ENCODE peak calls at places on chromosomes 12 and 14, in five cellular contexts. K is IMR-90, D is substantia nigra, Q is AG04450, U is body of pancreas. B is an unnamed sample.

GRCh38 chr14:94675036-94675435 is 62.8 kb downstream of the SERPINA3 start:
- DNase-seq in K (no peak), U (no peak), Q (no peak), D (no peak), B (no peak)

GRCh38 chr12:95173392-95174251 is 43.6 kb downstream of the FGD6 start:
- DNase-seq in U (peak), D (no peak), Q (peak), K (peak), B (peak)

GRCh38 chr12:64004639-64005038 is 160.1 kb downstream of the SRGAP1 start:
- DNase-seq in U (no peak), K (peak), Q (no peak), D (no peak), B (no peak)

GRCh38 chr12:113322353-113322752 is 12.6 kb downstream of the SLC8B1 start:
- DNase-seq in U (no peak), D (no peak), Q (peak), K (peak), B (no peak)

GRCh38 chr12:109827566-109828550 is 5.3 kb downstream of the TRPV4 start:
- DNase-seq in U (peak), K (no peak), D (peak), Q (no peak), B (no peak)

GRCh38 chr12:18224745-18225144 is 36.6 kb upstream of the PIK3C2G start:
- DNase-seq in D (no peak), Q (no peak), U (no peak), K (peak), B (peak)

GRCh38 chr12:127803545-127803944 is 463.4 kb upstream of the TMEM132C start:
- DNase-seq in D (no peak), Q (no peak), U (no peak), K (no peak), B (no peak)

GRCh38 chr12:100718212-100718611 is 76.4 kb upstream of the ANO4 start:
- DNase-seq in K (no peak), D (no peak), Q (no peak), U (no peak), B (no peak)

GRCh38 chr12:103495783-103496456 is at the start of gene C12orf42:
- DNase-seq in U (no peak), D (peak), K (no peak), Q (no peak), B (peak)

GRCh38 chr14:105941226-105942166 is 415.1 kb downstream of the TMEM121 start:
- DNase-seq in K (no peak), Q (no peak), U (no peak), D (no peak), B (no peak)

GRCh38 chr14:75960219-75960618 is 21.6 kb downstream of the TGFB3 start:
- DNase-seq in K (no peak), D (no peak), Q (no peak), U (no peak), B (no peak)

GRCh38 chr12:132661972-132662371 is 25.2 kb downstream of the POLE start:
- DNase-seq in K (no peak), Q (no peak), U (no peak), D (no peak), B (no peak)

GRCh38 chr14:47507866-47508265 is 167.5 kb downstream of the MDGA2 start:
- DNase-seq in D (no peak), U (no peak), Q (no peak), K (no peak), B (no peak)

GRCh38 chr12:55973598-55974307 is at the start of gene RAB5B:
- DNase-seq in U (peak), K (peak), D (peak), Q (peak), B (peak)

GRCh38 chr12:38279756-38280155 is 36.8 kb upstream of the ALG10B start:
- DNase-seq in U (no peak), K (no peak), D (no peak), Q (no peak), B (no peak)

GRCh38 chr12:131673519-131674265 is 37.2 kb upstream of the SFSWAP start:
- DNase-seq in U (no peak), D (no peak), K (peak), Q (no peak), B (no peak)

GRCh38 chr12:120684523-120684932 is 2.4 kb upstream of the MLEC start:
- DNase-seq in D (no peak), K (peak), Q (no peak), U (peak), B (no peak)

GRCh38 chr14:101623077-101623372 is 61.7 kb downstream of the DIO3 start:
- DNase-seq in K (no peak), D (no peak), U (no peak), Q (no peak), B (no peak)

GRCh38 chr12:55974308-55974724 is 438 bp downstream of the RAB5B start:
- DNase-seq in K (peak), U (peak), Q (no peak), D (no peak), B (peak)

GRCh38 chr14:56482306-56482705 is 97.3 kb upstream of the TMEM260 start:
- DNase-seq in K (peak), D (no peak), U (no peak), Q (no peak), B (peak)

GRCh38 chr12:67241482-67241881 is 27.7 kb upstream of the CAND1 start:
- DNase-seq in K (peak), D (no peak), Q (no peak), U (no peak), B (no peak)

GRCh38 chr12:105428793-105429192 is 98.3 kb downstream of the C12orf75 start:
- DNase-seq in Q (no peak), D (no peak), K (no peak), U (no peak), B (no peak)

GRCh38 chr12:81123611-81124010 is 45.7 kb downstream of the ACSS3 start:
- DNase-seq in D (no peak), Q (no peak), K (no peak), U (no peak), B (no peak)

GRCh38 chr12:6575648-6576047 is 7.6 kb upstream of the NOP2 start:
- DNase-seq in U (no peak), K (no peak), D (no peak), Q (no peak), B (no peak)

GRCh38 chr14:32998433-32998832 is 59.8 kb downstream of the NPAS3 start:
- DNase-seq in Q (no peak), U (peak), K (peak), D (no peak), B (peak)

GRCh38 chr12:79689041-79689476 is 1.7 kb downstream of the PAWR start:
- DNase-seq in Q (no peak), U (no peak), K (no peak), D (no peak), B (no peak)

GRCh38 chr14:70692210-70692609 is 50.5 kb downstream of the TTC9 start:
- DNase-seq in K (no peak), U (peak), D (peak), Q (no peak), B (no peak)

GRCh38 chr12:93954160-93955112 is 193.9 kb upstream of the PLXNC1 start:
- DNase-seq in K (peak), D (no peak), Q (no peak), U (peak), B (no peak)

GRCh38 chr14:94378527-94379290 is 9.7 kb downstream of the SERPINA1 start:
- DNase-seq in K (no peak), Q (no peak), D (no peak), U (no peak), B (no peak)

GRCh38 chr14:103021817-103022668 is 35.3 kb downstream of the CDC42BPB start:
- DNase-seq in Q (no peak), U (peak), K (peak), D (peak), B (no peak)

GRCh38 chr12:44015333-44015941 is 179.6 kb downstream of the TMEM117 start:
- DNase-seq in Q (peak), D (no peak), K (peak), U (no peak), B (peak)

GRCh38 chr12:86634706-86635410 is 378.7 kb upstream of the MGAT4C start:
- DNase-seq in Q (no peak), U (no peak), K (peak), D (no peak), B (no peak)

GRCh38 chr12:21541773-21542172 is 15.7 kb downstream of the SPX start:
- DNase-seq in D (no peak), K (no peak), U (no peak), Q (no peak), B (no peak)

GRCh38 chr12:43428088-43428600 is 123.9 kb downstream of the ADAMTS20 start:
- DNase-seq in U (no peak), D (no peak), Q (no peak), K (no peak), B (no peak)

GRCh38 chr12:128801879-128802391 is 21.8 kb downstream of the SLC15A4 start:
- DNase-seq in D (no peak), U (no peak), K (peak), Q (no peak), B (no peak)

GRCh38 chr12:107402041-107403022 is 283.3 kb upstream of the PWP1 start:
- DNase-seq in Q (no peak), K (peak), U (peak), D (peak), B (peak)

GRCh38 chr12:123989753-123990152 is 16.7 kb downstream of the ZNF664 start:
- DNase-seq in D (no peak), K (no peak), U (no peak), Q (no peak), B (no peak)

GRCh38 chr14:53840444-53840843 is 116.2 kb downstream of the BMP4 start:
- DNase-seq in Q (no peak), D (no peak), U (no peak), K (no peak), B (peak)

GRCh38 chr14:58297412-58297761 is 968 bp upstream of the ARID4A start:
- DNase-seq in U (no peak), K (no peak), D (no peak), Q (peak), B (no peak)

GRCh38 chr12:40058721-40059190 is 47.1 kb downstream of the SLC2A13 start:
- DNase-seq in U (peak), D (no peak), K (peak), Q (no peak), B (no peak)

DNA sequence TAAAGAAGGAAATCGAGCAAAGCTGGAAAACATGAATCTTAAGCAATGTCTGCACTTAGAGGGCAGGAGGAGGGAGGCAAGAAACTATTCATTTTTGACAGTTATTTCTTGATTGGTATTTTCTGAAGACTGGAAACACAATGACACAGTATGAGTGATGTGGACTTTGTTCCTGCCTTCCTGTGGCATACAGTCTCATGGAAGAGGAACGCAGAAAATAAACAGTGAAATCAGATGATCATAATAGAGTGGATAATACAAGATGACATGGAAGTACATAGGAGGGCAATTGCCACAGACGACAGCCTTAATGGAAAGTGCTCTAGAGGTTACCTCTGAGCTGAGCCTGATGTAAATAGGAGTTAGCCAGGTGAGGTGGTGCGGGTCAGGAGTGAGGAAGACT is 140.4 kb upstream of the MAX start:
- DNase-seq in Q (no peak), D (no peak), K (peak), U (no peak), B (peak)
- H3K27ac ChIP-seq in Q (no peak), D (peak), K (no peak), U (no peak), B (peak)

DNA sequence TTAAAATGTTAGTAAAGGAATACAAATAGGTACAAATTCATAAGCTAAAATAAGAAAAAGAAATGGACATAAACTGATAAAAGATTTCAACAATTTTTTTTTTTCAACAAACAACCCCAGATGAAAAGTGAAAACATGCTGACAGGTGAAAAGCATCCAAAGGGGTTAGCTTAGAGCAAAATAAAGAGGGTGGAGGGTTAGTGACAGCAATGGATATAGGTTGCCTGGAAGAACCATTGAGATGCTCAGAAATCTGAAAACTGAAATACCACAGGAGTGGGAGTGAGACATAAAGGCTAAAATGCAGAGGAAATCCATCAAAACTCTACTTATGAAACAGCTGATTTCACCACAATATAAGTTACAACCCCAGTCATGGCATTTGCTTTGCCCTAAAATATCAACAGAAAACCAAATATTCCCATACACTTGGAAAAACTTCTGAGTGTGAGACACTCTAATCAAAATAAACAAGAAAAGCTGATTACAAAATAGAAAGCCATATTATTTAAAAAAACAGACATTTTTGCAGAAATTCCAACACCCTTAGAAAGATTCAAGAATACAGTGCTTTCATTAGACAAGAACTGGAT is 136.2 kb upstream of the PLEKHG7 start:
- DNase-seq in D (no peak), K (no peak), Q (no peak), U (no peak), B (no peak)
- H3K27ac ChIP-seq in D (no peak), K (no peak), Q (no peak), U (no peak), B (no peak)

DNA sequence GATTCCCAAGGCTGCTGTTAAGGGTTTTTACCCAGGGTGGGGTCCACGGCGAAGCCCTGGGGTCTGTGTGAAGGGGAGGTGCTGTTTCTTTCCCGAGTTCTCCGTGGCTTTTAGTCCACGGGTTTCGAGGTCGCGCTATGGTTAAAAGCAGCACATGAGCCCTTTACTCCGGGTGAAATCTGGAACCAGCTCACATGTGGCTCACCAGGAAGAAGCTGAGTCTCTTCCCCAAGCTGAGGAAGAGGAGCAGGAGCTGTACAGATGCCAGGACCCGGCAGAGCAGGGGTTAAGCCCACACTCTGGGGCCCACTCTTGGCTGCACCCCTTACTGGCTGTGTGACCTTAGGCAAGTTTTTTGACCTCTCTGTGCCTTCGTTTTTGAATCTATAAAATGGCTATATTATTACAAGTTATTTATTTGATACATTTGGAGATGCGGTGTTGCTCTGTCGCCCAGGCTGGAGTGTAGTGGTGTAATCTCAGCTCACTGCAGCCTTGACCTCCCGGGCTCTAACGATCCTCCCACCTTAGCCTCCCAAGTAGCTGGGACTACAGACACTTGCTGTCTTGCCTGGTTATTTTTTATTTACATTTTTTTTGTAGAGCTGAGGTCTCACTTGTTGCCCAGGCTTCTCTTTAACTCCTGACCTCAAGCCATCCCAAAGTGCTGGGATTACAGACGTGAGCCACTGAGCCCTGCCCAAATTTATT is 266.3 kb downstream of the AACS start:
- DNase-seq in Q (no peak), K (no peak), D (no peak), U (no peak), B (no peak)
- H3K27ac ChIP-seq in Q (no peak), K (no peak), D (no peak), U (no peak), B (no peak)

DNA sequence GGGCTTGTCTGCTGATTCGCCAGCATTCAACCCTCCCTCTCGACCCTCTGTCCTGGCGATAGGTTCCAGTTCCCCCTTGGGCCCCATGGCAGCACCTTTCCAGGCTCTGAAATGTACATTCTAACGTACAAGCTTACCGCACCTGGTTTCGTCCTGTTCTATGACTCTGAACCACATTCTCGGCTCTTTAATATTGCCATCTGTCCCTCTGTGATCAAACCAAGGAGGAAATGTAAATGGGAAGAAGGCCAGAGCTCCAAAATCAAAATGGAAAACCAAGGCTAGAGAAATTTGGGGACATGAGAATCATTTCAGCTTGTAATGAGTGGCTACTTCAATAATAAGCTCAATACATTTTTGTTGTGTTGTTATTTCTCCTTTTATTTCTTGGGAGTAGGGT is 117.2 kb downstream of the TTC7B start:
- DNase-seq in D (no peak), Q (no peak), K (no peak), U (no peak), B (no peak)
- H3K27ac ChIP-seq in D (peak), Q (no peak), K (no peak), U (no peak), B (no peak)